ENCODE peak calls at places on chromosomes 11 and 22, in seven cellular contexts. One of them, this sample, is unnamed.

GRCh38 chr11:29256580-29256979 is 760.2 kb downstream of the KCNA4 start:
- DNase-seq in heart right ventricle: no peak
- DNase-seq in upper lobe of right lung: no peak
- DNase-seq in type B pancreatic cell: no peak
- DNase-seq in HepG2: no peak
- DNase-seq in astrocyte of the spinal cord: peak
- DNase-seq in fibroblast of pulmonary artery: no peak
- DNase-seq in this sample: no peak

GRCh38 chr11:44774131-44774530 is 47.4 kb downstream of the TSPAN18 start:
- DNase-seq in heart right ventricle: peak
- DNase-seq in upper lobe of right lung: no peak
- DNase-seq in type B pancreatic cell: no peak
- DNase-seq in HepG2: no peak
- DNase-seq in astrocyte of the spinal cord: no peak
- DNase-seq in fibroblast of pulmonary artery: no peak
- DNase-seq in this sample: no peak

GRCh38 chr22:48439560-48440135 is 1388.0 kb downstream of the BRD1 start:
- DNase-seq in heart right ventricle: no peak
- DNase-seq in upper lobe of right lung: no peak
- DNase-seq in type B pancreatic cell: no peak
- DNase-seq in HepG2: no peak
- DNase-seq in astrocyte of the spinal cord: no peak
- DNase-seq in fibroblast of pulmonary artery: no peak
- DNase-seq in this sample: no peak

GRCh38 chr11:126733685-126734084 is 266.9 kb downstream of the KIRREL3 start:
- DNase-seq in heart right ventricle: no peak
- DNase-seq in upper lobe of right lung: no peak
- DNase-seq in type B pancreatic cell: no peak
- DNase-seq in HepG2: no peak
- DNase-seq in astrocyte of the spinal cord: no peak
- DNase-seq in fibroblast of pulmonary artery: no peak
- DNase-seq in this sample: no peak

GRCh38 chr22:50544078-50544745 is 1.5 kb upstream of the KLHDC7B start:
- DNase-seq in heart right ventricle: peak
- DNase-seq in upper lobe of right lung: peak
- DNase-seq in type B pancreatic cell: no peak
- DNase-seq in HepG2: no peak
- DNase-seq in astrocyte of the spinal cord: peak
- DNase-seq in fibroblast of pulmonary artery: peak
- DNase-seq in this sample: peak

GRCh38 chr11:13939952-13940610 is 22.4 kb upstream of the SPON1 start:
- DNase-seq in heart right ventricle: no peak
- DNase-seq in upper lobe of right lung: no peak
- DNase-seq in type B pancreatic cell: no peak
- DNase-seq in HepG2: no peak
- DNase-seq in astrocyte of the spinal cord: no peak
- DNase-seq in fibroblast of pulmonary artery: no peak
- DNase-seq in this sample: no peak

GRCh38 chr11:65207918-65208784 is 26.4 kb downstream of the CAPN1 start:
- DNase-seq in heart right ventricle: no peak
- DNase-seq in upper lobe of right lung: no peak
- DNase-seq in type B pancreatic cell: peak
- DNase-seq in HepG2: no peak
- DNase-seq in astrocyte of the spinal cord: no peak
- DNase-seq in fibroblast of pulmonary artery: no peak
- DNase-seq in this sample: no peak

GRCh38 chr11:70833011-70833410 is 419.4 kb downstream of the SHANK2 start:
- DNase-seq in heart right ventricle: no peak
- DNase-seq in upper lobe of right lung: no peak
- DNase-seq in type B pancreatic cell: no peak
- DNase-seq in HepG2: no peak
- DNase-seq in astrocyte of the spinal cord: no peak
- DNase-seq in fibroblast of pulmonary artery: no peak
- DNase-seq in this sample: no peak

GRCh38 chr11:96114178-96115070 is 190.5 kb upstream of the MTMR2 start:
- DNase-seq in heart right ventricle: no peak
- DNase-seq in upper lobe of right lung: no peak
- DNase-seq in type B pancreatic cell: no peak
- DNase-seq in HepG2: peak
- DNase-seq in astrocyte of the spinal cord: no peak
- DNase-seq in fibroblast of pulmonary artery: no peak
- DNase-seq in this sample: no peak

GRCh38 chr11:1927151-1928037 is 7.9 kb downstream of the TNNT3 start:
- DNase-seq in heart right ventricle: no peak
- DNase-seq in upper lobe of right lung: no peak
- DNase-seq in type B pancreatic cell: no peak
- DNase-seq in HepG2: no peak
- DNase-seq in astrocyte of the spinal cord: no peak
- DNase-seq in fibroblast of pulmonary artery: no peak
- DNase-seq in this sample: no peak

GRCh38 chr11:225734-226453 is 10.2 kb downstream of the SIRT3 start:
- DNase-seq in heart right ventricle: no peak
- DNase-seq in upper lobe of right lung: no peak
- DNase-seq in type B pancreatic cell: no peak
- DNase-seq in HepG2: no peak
- DNase-seq in astrocyte of the spinal cord: peak
- DNase-seq in fibroblast of pulmonary artery: peak
- DNase-seq in this sample: no peak

GRCh38 chr22:40346178-40347064 is at the start of gene ADSL:
- DNase-seq in heart right ventricle: peak
- DNase-seq in upper lobe of right lung: peak
- DNase-seq in type B pancreatic cell: peak
- DNase-seq in HepG2: peak
- DNase-seq in astrocyte of the spinal cord: peak
- DNase-seq in fibroblast of pulmonary artery: peak
- DNase-seq in this sample: peak
- TF ChIP-seq CTCF in heart right ventricle: no peak
- TF ChIP-seq CTCF in upper lobe of right lung: no peak
- TF ChIP-seq CTCF in type B pancreatic cell: no peak
- TF ChIP-seq CTCF in HepG2: peak
- TF ChIP-seq CTCF in astrocyte of the spinal cord: no peak
- TF ChIP-seq CTCF in fibroblast of pulmonary artery: no peak
- TF ChIP-seq CTCF in this sample: no peak

GRCh38 chr11:69211540-69212120 is 55.9 kb downstream of the SMIM38 start:
- DNase-seq in heart right ventricle: no peak
- DNase-seq in upper lobe of right lung: no peak
- DNase-seq in type B pancreatic cell: peak
- DNase-seq in HepG2: no peak
- DNase-seq in astrocyte of the spinal cord: peak
- DNase-seq in fibroblast of pulmonary artery: no peak
- DNase-seq in this sample: no peak

GRCh38 chr11:69213315-69213714 is 57.6 kb downstream of the SMIM38 start:
- DNase-seq in heart right ventricle: no peak
- DNase-seq in upper lobe of right lung: no peak
- DNase-seq in type B pancreatic cell: peak
- DNase-seq in HepG2: no peak
- DNase-seq in astrocyte of the spinal cord: no peak
- DNase-seq in fibroblast of pulmonary artery: no peak
- DNase-seq in this sample: no peak

GRCh38 chr11:69213964-69214363 is 58.2 kb downstream of the SMIM38 start:
- DNase-seq in heart right ventricle: no peak
- DNase-seq in upper lobe of right lung: no peak
- DNase-seq in type B pancreatic cell: no peak
- DNase-seq in HepG2: no peak
- DNase-seq in astrocyte of the spinal cord: no peak
- DNase-seq in fibroblast of pulmonary artery: no peak
- DNase-seq in this sample: peak

GRCh38 chr11:69210660-69211035 is 54.9 kb downstream of the SMIM38 start:
- DNase-seq in heart right ventricle: no peak
- DNase-seq in upper lobe of right lung: no peak
- DNase-seq in type B pancreatic cell: no peak
- DNase-seq in HepG2: no peak
- DNase-seq in astrocyte of the spinal cord: no peak
- DNase-seq in fibroblast of pulmonary artery: no peak
- DNase-seq in this sample: no peak

DNA sequence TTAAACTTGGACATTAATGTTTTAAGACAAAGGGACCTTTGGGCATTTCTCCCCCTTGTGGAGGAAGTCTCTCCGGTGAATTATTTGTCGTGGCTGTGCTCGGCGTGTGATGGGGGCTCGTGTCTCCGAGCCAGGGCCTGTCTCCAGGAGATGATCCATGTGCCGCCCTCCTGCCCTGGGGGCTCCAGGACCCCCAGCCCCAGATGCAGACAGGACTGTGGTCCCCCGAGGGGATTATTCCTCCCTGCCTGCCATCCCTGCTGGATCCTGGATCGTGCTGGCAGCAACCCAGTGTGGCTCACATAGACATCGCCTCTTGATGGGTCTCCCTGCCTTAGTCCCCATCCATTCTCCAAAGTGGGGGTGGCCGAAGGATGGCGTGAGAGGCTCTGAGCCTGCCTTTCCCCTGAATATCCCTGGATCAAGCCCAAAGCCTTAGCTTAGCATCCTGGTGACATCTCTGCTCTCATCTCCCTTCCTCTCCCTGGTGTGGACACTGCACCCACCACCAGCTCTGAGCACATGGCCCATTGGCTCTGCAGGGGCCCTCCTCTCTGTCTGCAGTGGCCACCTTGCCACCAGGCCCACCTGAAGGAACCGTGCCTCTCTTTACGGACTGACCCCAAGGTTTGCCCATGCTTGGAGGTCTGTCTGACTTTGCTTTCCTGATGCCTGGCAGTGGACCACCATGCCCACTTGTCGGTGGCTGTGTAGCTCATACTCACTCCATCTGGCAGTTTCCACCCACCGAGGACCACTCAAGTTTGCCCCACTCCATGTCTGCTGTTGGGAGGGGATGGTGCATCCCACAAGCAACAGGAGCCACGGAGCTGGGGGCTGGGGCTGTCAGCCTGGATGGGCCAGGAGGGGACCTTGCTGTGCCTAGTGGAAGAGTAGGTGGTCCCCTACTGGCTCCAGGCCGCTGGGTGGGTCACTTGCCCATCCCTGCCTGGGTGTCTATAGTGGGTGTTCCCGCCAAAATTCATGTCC is 56.7 kb downstream of the SMIM38 start:
- DNase-seq in heart right ventricle: no peak
- DNase-seq in upper lobe of right lung: peak
- DNase-seq in type B pancreatic cell: peak
- DNase-seq in HepG2: no peak
- DNase-seq in astrocyte of the spinal cord: no peak
- DNase-seq in fibroblast of pulmonary artery: peak
- DNase-seq in this sample: no peak
- TF ChIP-seq CTCF in heart right ventricle: peak
- TF ChIP-seq CTCF in upper lobe of right lung: no peak
- TF ChIP-seq CTCF in type B pancreatic cell: peak
- TF ChIP-seq CTCF in HepG2: peak
- TF ChIP-seq CTCF in astrocyte of the spinal cord: peak
- TF ChIP-seq CTCF in fibroblast of pulmonary artery: peak
- TF ChIP-seq CTCF in this sample: peak

DNA sequence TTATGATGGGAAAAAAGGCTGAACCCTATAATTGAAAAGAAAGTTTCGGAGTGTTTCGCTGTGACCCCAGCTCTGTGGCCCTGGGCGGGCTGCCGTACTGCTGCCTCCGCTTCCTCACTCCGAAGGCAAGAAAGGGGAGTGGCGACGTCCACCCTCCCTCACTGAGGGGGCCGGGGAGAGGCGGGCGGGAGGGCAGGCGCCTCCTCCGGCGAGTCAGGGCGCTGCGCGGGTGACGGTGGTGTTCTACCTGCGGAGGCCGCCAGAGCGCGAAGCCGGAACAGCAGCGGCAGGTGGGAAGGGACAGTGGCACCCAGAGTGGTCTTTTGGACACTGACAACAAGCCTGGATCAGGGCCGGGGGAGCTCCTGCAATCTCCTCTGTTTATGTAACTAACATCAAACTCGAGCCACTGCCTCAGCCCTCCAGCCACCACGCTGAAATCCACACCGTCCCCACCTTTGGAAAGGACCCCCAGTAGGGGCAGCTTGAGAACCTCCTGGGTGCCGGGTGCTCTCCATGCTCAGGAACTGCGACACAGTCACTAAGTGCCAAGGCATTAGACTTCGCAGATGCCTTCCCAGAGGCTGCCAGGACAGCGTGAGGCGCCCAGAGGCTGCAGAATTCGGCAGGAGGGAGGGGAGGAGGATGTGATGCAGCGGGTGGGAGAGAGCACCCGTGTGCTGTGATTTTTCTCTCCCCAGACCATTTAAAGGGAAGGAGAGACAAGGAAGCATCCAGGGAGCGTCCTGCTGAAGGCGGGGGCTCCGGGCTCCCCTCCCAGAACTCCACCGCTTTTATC is 25.5 kb downstream of the BID start:
- DNase-seq in heart right ventricle: no peak
- DNase-seq in upper lobe of right lung: no peak
- DNase-seq in type B pancreatic cell: no peak
- DNase-seq in HepG2: no peak
- DNase-seq in astrocyte of the spinal cord: no peak
- DNase-seq in fibroblast of pulmonary artery: no peak
- DNase-seq in this sample: no peak
- TF ChIP-seq CTCF in heart right ventricle: no peak
- TF ChIP-seq CTCF in upper lobe of right lung: no peak
- TF ChIP-seq CTCF in type B pancreatic cell: peak
- TF ChIP-seq CTCF in HepG2: no peak
- TF ChIP-seq CTCF in astrocyte of the spinal cord: peak
- TF ChIP-seq CTCF in fibroblast of pulmonary artery: no peak
- TF ChIP-seq CTCF in this sample: peak

DNA sequence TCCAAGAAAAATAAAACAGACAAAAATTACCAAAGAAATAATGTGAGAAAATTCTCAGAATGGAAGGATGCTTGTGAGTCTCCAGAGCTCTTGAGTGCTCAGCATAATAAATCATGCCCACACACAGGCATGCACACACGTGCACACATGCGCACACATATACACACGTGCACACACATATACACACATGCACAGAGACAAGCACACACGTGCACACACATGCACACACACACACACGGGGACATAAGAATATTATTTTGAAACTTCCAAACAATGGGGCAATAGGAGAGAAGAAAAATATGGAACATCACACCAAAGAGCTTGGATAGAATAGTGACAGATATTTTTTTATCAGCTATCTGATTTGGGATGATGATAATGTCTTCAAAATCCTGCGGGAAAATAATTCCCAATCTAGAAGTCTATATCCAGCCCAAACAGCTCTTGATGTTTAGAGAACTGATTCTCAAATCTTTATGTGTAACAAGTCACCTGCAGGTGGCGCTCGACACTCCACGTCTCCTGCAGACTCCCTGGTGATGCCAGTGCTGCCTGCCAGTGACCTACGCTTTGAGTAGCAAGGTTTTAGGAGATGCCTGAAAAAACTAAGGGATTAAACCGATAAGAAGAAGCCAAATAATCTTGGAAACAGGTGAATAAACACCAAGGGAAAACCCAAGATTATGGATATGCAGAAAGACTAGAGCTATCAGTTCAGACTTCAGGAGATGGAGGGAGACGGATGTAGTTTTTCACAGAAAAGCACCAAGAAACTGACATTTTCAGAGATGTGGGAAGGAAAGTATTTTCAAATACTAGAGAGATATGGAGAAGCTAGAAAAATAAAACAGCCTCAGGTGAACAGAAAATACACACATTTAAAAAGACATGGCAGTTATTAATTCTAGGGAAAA is 743.6 kb downstream of the ETS1 start:
- DNase-seq in heart right ventricle: peak
- DNase-seq in upper lobe of right lung: peak
- DNase-seq in type B pancreatic cell: peak
- DNase-seq in HepG2: peak
- DNase-seq in astrocyte of the spinal cord: peak
- DNase-seq in fibroblast of pulmonary artery: peak
- DNase-seq in this sample: peak
- TF ChIP-seq CTCF in heart right ventricle: peak
- TF ChIP-seq CTCF in upper lobe of right lung: peak
- TF ChIP-seq CTCF in type B pancreatic cell: peak
- TF ChIP-seq CTCF in HepG2: peak
- TF ChIP-seq CTCF in astrocyte of the spinal cord: peak
- TF ChIP-seq CTCF in fibroblast of pulmonary artery: peak
- TF ChIP-seq CTCF in this sample: peak